ENCODE peak calls at places on chromosomes 16 and 17, in four cellular contexts. One of them, this sample, is unnamed.

GRCh38 chr16:67163903-67164558 is 514 bp upstream of the HSF4 start:
- DNase-seq in NCI-H446 treated with DMSO at 0.1 percent for 48 hours: no peak
- DNase-seq in Caco-2: no peak
- DNase-seq in EH: no peak
- DNase-seq in this sample: no peak

GRCh38 chr17:81299846-81300585 is 4.9 kb upstream of the SLC38A10 start:
- DNase-seq in Caco-2: no peak
- DNase-seq in EH: no peak
- DNase-seq in NCI-H446 treated with DMSO at 0.1 percent for 48 hours: no peak
- DNase-seq in this sample: no peak

GRCh38 chr17:69592692-69593350 is 178.3 kb downstream of the MAP2K6 start:
- DNase-seq in Caco-2: no peak
- DNase-seq in EH: peak
- DNase-seq in NCI-H446 treated with DMSO at 0.1 percent for 48 hours: no peak
- DNase-seq in this sample: no peak

GRCh38 chr17:63531022-63531965 is 8.1 kb downstream of the KCNH6 start:
- DNase-seq in EH: peak
- DNase-seq in Caco-2: no peak
- DNase-seq in NCI-H446 treated with DMSO at 0.1 percent for 48 hours: no peak
- DNase-seq in this sample: no peak

GRCh38 chr17:49003557-49004511 is 6.6 kb downstream of the IGF2BP1 start:
- DNase-seq in EH: no peak
- DNase-seq in NCI-H446 treated with DMSO at 0.1 percent for 48 hours: no peak
- DNase-seq in Caco-2: no peak
- DNase-seq in this sample: no peak

GRCh38 chr16:67025151-67025550 is 3.8 kb upstream of the CBFB start:
- DNase-seq in NCI-H446 treated with DMSO at 0.1 percent for 48 hours: no peak
- DNase-seq in EH: no peak
- DNase-seq in Caco-2: peak
- DNase-seq in this sample: no peak

GRCh38 chr16:50498756-50499155 is 49.4 kb upstream of the NKD1 start:
- DNase-seq in NCI-H446 treated with DMSO at 0.1 percent for 48 hours: peak
- DNase-seq in EH: peak
- DNase-seq in Caco-2: no peak
- DNase-seq in this sample: no peak

GRCh38 chr17:49516190-49516589 is 21.1 kb downstream of the NGFR start:
- DNase-seq in Caco-2: peak
- DNase-seq in EH: no peak
- DNase-seq in NCI-H446 treated with DMSO at 0.1 percent for 48 hours: peak
- DNase-seq in this sample: no peak

GRCh38 chr16:72083778-72084404 is 9.5 kb downstream of the TXNL4B start:
- DNase-seq in EH: no peak
- DNase-seq in NCI-H446 treated with DMSO at 0.1 percent for 48 hours: no peak
- DNase-seq in Caco-2: no peak
- DNase-seq in this sample: no peak

GRCh38 chr17:83084214-83084613 is 4.8 kb downstream of the METRNL start:
- DNase-seq in Caco-2: no peak
- DNase-seq in EH: no peak
- DNase-seq in NCI-H446 treated with DMSO at 0.1 percent for 48 hours: no peak
- DNase-seq in this sample: no peak

GRCh38 chr17:39404542-39405378 is 3.3 kb upstream of the FBXL20 start:
- DNase-seq in NCI-H446 treated with DMSO at 0.1 percent for 48 hours: no peak
- DNase-seq in EH: peak
- DNase-seq in Caco-2: no peak
- DNase-seq in this sample: no peak

GRCh38 chr16:2518823-2519710 is 1.1 kb upstream of the AMDHD2 start:
- DNase-seq in Caco-2: no peak
- DNase-seq in EH: no peak
- DNase-seq in NCI-H446 treated with DMSO at 0.1 percent for 48 hours: no peak
- DNase-seq in this sample: no peak

GRCh38 chr17:19290047-19290705 is 53.0 kb downstream of the EPN2 start:
- DNase-seq in Caco-2: no peak
- DNase-seq in NCI-H446 treated with DMSO at 0.1 percent for 48 hours: no peak
- DNase-seq in EH: peak
- DNase-seq in this sample: no peak

GRCh38 chr16:1859650-1860049 is 12.3 kb downstream of the MEIOB start:
- DNase-seq in NCI-H446 treated with DMSO at 0.1 percent for 48 hours: no peak
- DNase-seq in EH: no peak
- DNase-seq in Caco-2: no peak
- DNase-seq in this sample: no peak

GRCh38 chr16:11079657-11080187 is 135.4 kb downstream of the CLEC16A start:
- DNase-seq in NCI-H446 treated with DMSO at 0.1 percent for 48 hours: no peak
- DNase-seq in EH: peak
- DNase-seq in Caco-2: no peak
- DNase-seq in this sample: no peak

GRCh38 chr16:27695161-27695560 is 145.2 kb downstream of the KATNIP start:
- DNase-seq in EH: no peak
- DNase-seq in Caco-2: no peak
- DNase-seq in NCI-H446 treated with DMSO at 0.1 percent for 48 hours: no peak
- DNase-seq in this sample: no peak

GRCh38 chr16:87604572-87605135 is 2.3 kb downstream of the JPH3 start:
- DNase-seq in EH: no peak
- DNase-seq in Caco-2: no peak
- DNase-seq in NCI-H446 treated with DMSO at 0.1 percent for 48 hours: no peak
- DNase-seq in this sample: no peak

GRCh38 chr16:76265434-76266045 is 11.7 kb upstream of the CNTNAP4 start:
- DNase-seq in NCI-H446 treated with DMSO at 0.1 percent for 48 hours: no peak
- DNase-seq in EH: peak
- DNase-seq in Caco-2: peak
- DNase-seq in this sample: no peak

GRCh38 chr17:45784583-45785372 is 658 bp downstream of the CRHR1 start:
- DNase-seq in EH: peak
- DNase-seq in NCI-H446 treated with DMSO at 0.1 percent for 48 hours: no peak
- DNase-seq in Caco-2: no peak
- DNase-seq in this sample: peak

GRCh38 chr16:3038256-3038655 is 1.5 kb upstream of the BICDL2 start:
- DNase-seq in NCI-H446 treated with DMSO at 0.1 percent for 48 hours: no peak
- DNase-seq in EH: no peak
- DNase-seq in Caco-2: no peak
- DNase-seq in this sample: no peak

GRCh38 chr17:38980455-38981217 is 13.4 kb upstream of the FBXO47 start:
- DNase-seq in EH: peak
- DNase-seq in Caco-2: no peak
- DNase-seq in NCI-H446 treated with DMSO at 0.1 percent for 48 hours: no peak
- DNase-seq in this sample: no peak

GRCh38 chr17:2263183-2263954 is 40.2 kb downstream of the SMG6 start:
- DNase-seq in Caco-2: no peak
- DNase-seq in EH: no peak
- DNase-seq in NCI-H446 treated with DMSO at 0.1 percent for 48 hours: no peak
- DNase-seq in this sample: no peak

GRCh38 chr17:77332981-77333685 is 192.4 kb downstream of the SEC14L1 start:
- DNase-seq in EH: peak
- DNase-seq in Caco-2: no peak
- DNase-seq in NCI-H446 treated with DMSO at 0.1 percent for 48 hours: no peak
- DNase-seq in this sample: no peak

GRCh38 chr17:19342611-19343255 is 19.8 kb downstream of the B9D1 start:
- DNase-seq in NCI-H446 treated with DMSO at 0.1 percent for 48 hours: no peak
- DNase-seq in EH: no peak
- DNase-seq in Caco-2: peak
- DNase-seq in this sample: no peak

GRCh38 chr16:12798846-12799245 is 4.8 kb downstream of the CPPED1 start:
- DNase-seq in NCI-H446 treated with DMSO at 0.1 percent for 48 hours: no peak
- DNase-seq in EH: peak
- DNase-seq in Caco-2: no peak
- DNase-seq in this sample: no peak

GRCh38 chr16:67701420-67701819 is 17.7 kb downstream of the GFOD2 start:
- DNase-seq in Caco-2: no peak
- DNase-seq in EH: no peak
- DNase-seq in NCI-H446 treated with DMSO at 0.1 percent for 48 hours: no peak
- DNase-seq in this sample: no peak

GRCh38 chr16:51048544-51048943 is 102.5 kb downstream of the SALL1 start:
- DNase-seq in NCI-H446 treated with DMSO at 0.1 percent for 48 hours: no peak
- DNase-seq in Caco-2: no peak
- DNase-seq in EH: peak
- DNase-seq in this sample: no peak

GRCh38 chr17:2369551-2370210 is 31.2 kb downstream of the MNT start:
- DNase-seq in EH: no peak
- DNase-seq in NCI-H446 treated with DMSO at 0.1 percent for 48 hours: no peak
- DNase-seq in Caco-2: no peak
- DNase-seq in this sample: no peak

GRCh38 chr17:74299618-74300009 is 25.6 kb downstream of the DNAI2 start:
- DNase-seq in EH: no peak
- DNase-seq in NCI-H446 treated with DMSO at 0.1 percent for 48 hours: no peak
- DNase-seq in Caco-2: no peak
- DNase-seq in this sample: no peak

GRCh38 chr17:10105513-10106001 is 92.8 kb downstream of the GAS7 start:
- DNase-seq in NCI-H446 treated with DMSO at 0.1 percent for 48 hours: no peak
- DNase-seq in EH: peak
- DNase-seq in Caco-2: peak
- DNase-seq in this sample: no peak

GRCh38 chr17:81367171-81367570 is 28.1 kb upstream of the BAHCC1 start:
- DNase-seq in EH: no peak
- DNase-seq in NCI-H446 treated with DMSO at 0.1 percent for 48 hours: no peak
- DNase-seq in Caco-2: no peak
- DNase-seq in this sample: no peak

GRCh38 chr17:38563362-38564253 is 42.1 kb downstream of the SRCIN1 start:
- DNase-seq in Caco-2: no peak
- DNase-seq in EH: no peak
- DNase-seq in NCI-H446 treated with DMSO at 0.1 percent for 48 hours: no peak
- DNase-seq in this sample: no peak

GRCh38 chr16:78040396-78040795 is 18.0 kb downstream of the CLEC3A start:
- DNase-seq in Caco-2: no peak
- DNase-seq in EH: no peak
- DNase-seq in NCI-H446 treated with DMSO at 0.1 percent for 48 hours: no peak
- DNase-seq in this sample: no peak

GRCh38 chr17:76063880-76064546 is 8.3 kb downstream of the SRP68 start:
- DNase-seq in NCI-H446 treated with DMSO at 0.1 percent for 48 hours: no peak
- DNase-seq in EH: no peak
- DNase-seq in Caco-2: no peak
- DNase-seq in this sample: peak

GRCh38 chr17:49497147-49498036 is 2.3 kb downstream of the NGFR start:
- DNase-seq in EH: peak
- DNase-seq in Caco-2: no peak
- DNase-seq in NCI-H446 treated with DMSO at 0.1 percent for 48 hours: peak
- DNase-seq in this sample: no peak

This sample was measured in CD4-positive, alpha-beta T cell.